ENCODE peak calls at places on chromosomes 1 and 21, in four cellular contexts. M is K562, F is GM12878, X is HepG2. V is an unnamed sample.

GRCh38 chr1:64308856-64309255 is 105.4 kb downstream of the UBE2U start:
- DNase-seq in M (no peak), F (no peak), X (no peak), V (no peak)

GRCh38 chr1:64167176-64167575 is 36.2 kb upstream of the UBE2U start:
- DNase-seq in M (no peak), F (no peak), X (no peak), V (no peak)

GRCh38 chr21:33071878-33072306 is 2.0 kb downstream of the OLIG1 start:
- DNase-seq in M (no peak), F (no peak), X (no peak), V (no peak)

GRCh38 chr1:29698033-29698432 is 461.7 kb downstream of the PTPRU start:
- DNase-seq in M (peak; percentile 69), F (no peak), X (peak; percentile 10), V (peak; percentile 87)

GRCh38 chr1:9629445-9630201 is 21.9 kb upstream of the PIK3CD start:
- DNase-seq in M (peak; percentile 38), F (peak; percentile 71), X (no peak), V (no peak)

GRCh38 chr1:86068126-86068805 is 88.3 kb downstream of the COL24A1 start:
- DNase-seq in M (no peak), F (no peak), X (no peak), V (no peak)

GRCh38 chr1:1171551-1172340 is 1.9 kb upstream of the TTLL10 start:
- DNase-seq in M (no peak), F (no peak), X (no peak), V (no peak)

GRCh38 chr1:111906111-111906510 is 83.4 kb downstream of the KCND3 start:
- DNase-seq in M (no peak), F (no peak), X (no peak), V (no peak)

GRCh38 chr1:223886516-223886921 is 40.8 kb upstream of the TP53BP2 start:
- DNase-seq in M (no peak), F (no peak), X (peak; percentile 63), V (no peak)

GRCh38 chr21:42522271-42522670 is 8.6 kb downstream of the SLC37A1 start:
- DNase-seq in M (no peak), F (no peak), X (no peak), V (no peak)

GRCh38 chr1:42851960-42852607 is 5.7 kb downstream of the ZNF691 start:
- DNase-seq in M (no peak), F (no peak), X (no peak), V (no peak)

GRCh38 chr1:67677408-67677807 is 7.6 kb upstream of the GADD45A start:
- DNase-seq in M (no peak), F (no peak), X (no peak), V (no peak)

GRCh38 chr1:67675800-67676199 is 9.2 kb upstream of the GADD45A start:
- DNase-seq in M (no peak), F (no peak), X (no peak), V (no peak)

GRCh38 chr1:67674260-67675011 is 10.6 kb upstream of the GADD45A start:
- DNase-seq in M (no peak), F (no peak), X (no peak), V (no peak)

GRCh38 chr1:67677925-67678324 is 7.1 kb upstream of the GADD45A start:
- DNase-seq in M (no peak), F (no peak), X (no peak), V (no peak)

GRCh38 chr1:67676946-67677345 is 8.1 kb upstream of the GADD45A start:
- DNase-seq in M (no peak), F (no peak), X (no peak), V (no peak)
- TF ChIP-seq SP1 in M (no peak), F (no peak), X (no peak), V (no peak)

GRCh38 chr1:217525773-217526490 is 105.0 kb downstream of the GPATCH2 start:
- DNase-seq in M (no peak), F (no peak), X (no peak), V (no peak)
- TF ChIP-seq FOXM1 in M (no peak), F (no peak), X (no peak), V (no peak)

GRCh38 chr1:52551476-52552235 is 1.2 kb downstream of the TUT4 start:
- DNase-seq in M (peak; percentile 74), F (no peak), X (peak; percentile 31), V (no peak)
- TF ChIP-seq SP1 in M (no peak), F (no peak), X (no peak), V (no peak)

GRCh38 chr1:96820111-96820510 is 98.5 kb downstream of the PTBP2 start:
- DNase-seq in M (no peak), F (no peak), X (no peak), V (no peak)

GRCh38 chr1:96815914-96816313 is 94.3 kb downstream of the PTBP2 start:
- DNase-seq in M (no peak), F (no peak), X (no peak), V (no peak)
- TF ChIP-seq FOXM1 in M (no peak), F (no peak), X (no peak), V (no peak)

GRCh38 chr1:12549106-12549459 is 68.9 kb downstream of the DHRS3 start:
- DNase-seq in M (peak; percentile 84), F (no peak), X (no peak), V (no peak)
- TF ChIP-seq SP1 in M (no peak), F (no peak), X (no peak), V (no peak)

DNA sequence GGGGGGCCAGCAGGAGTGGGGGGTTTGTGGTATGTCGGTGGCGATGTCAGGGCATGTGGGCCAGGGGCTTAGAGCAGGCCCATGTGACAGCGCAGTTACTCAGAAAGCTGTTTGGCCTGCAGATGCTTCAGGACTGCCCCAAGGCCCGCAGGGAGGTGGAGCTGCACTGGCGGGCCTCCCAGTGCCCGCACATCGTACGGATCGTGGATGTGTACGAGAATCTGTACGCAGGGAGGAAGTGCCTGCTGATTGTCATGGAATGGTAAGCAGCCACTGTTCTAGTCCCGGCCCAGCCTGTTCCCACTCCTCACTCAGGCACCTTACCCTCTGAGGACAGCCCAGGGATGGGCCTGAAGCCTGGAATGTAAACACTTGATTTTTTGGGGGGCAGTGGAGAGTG is 42.0 kb upstream of the IL19 start:
- DNase-seq in M (no peak), F (no peak), X (no peak), V (no peak)
- TF ChIP-seq FOXM1 in M (no peak), F (no peak), X (no peak), V (no peak)

DNA sequence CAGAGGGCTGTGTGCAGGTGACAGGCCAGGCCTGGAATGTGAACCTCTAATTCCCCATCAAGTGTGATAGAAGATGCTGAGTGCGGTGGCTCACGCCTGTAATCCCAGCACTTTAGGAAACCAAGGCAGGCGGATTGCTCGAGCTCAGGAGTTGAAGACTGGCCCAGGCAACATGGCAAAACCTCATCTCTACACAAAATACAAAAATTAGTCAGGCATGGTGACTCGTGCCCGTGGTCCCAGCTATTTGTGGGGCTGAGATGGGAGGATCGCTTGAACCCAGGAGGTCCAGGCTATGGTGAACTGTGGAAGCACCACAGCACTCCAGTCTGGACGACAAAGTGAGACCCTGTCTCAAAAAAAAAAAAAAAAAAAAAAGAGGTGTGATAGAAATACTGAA is 40.1 kb upstream of the PUM1 start:
- DNase-seq in M (no peak), F (no peak), X (no peak), V (no peak)
- TF ChIP-seq SP1 in M (no peak), F (no peak), X (no peak), V (no peak)

GRCh38 chr1:33045814-33046213 is 9.1 kb upstream of the AK2 start:
- DNase-seq in M (peak; percentile 48), F (no peak), X (no peak), V (no peak)
- TF ChIP-seq FOXM1 in M (no peak), F (no peak), X (no peak), V (no peak)

GRCh38 chr1:229425564-229426159 is 8.2 kb downstream of the ACTA1 start:
- DNase-seq in M (no peak), F (no peak), X (no peak), V (no peak)
- TF ChIP-seq SP1 in M (no peak), F (no peak), X (no peak), V (no peak)